ENCODE peak calls at places on chromosomes 13 and 19, in seven cellular contexts. Z is GM18507, C is GM13977, P is cardiac fibroblast, O is GOT3, N is activated T-cell treated with anti-CD3 and anti-CD28 coated beads for 1 hour, T is astrocyte of the spinal cord. G is an unnamed sample.

GRCh38 chr19:5261151-5261890 is 79.3 kb downstream of the PTPRS start:
- DNase-seq in Z (no peak), C (no peak), P (no peak), O (no peak), N (no peak), T (no peak), G (no peak)

GRCh38 chr19:18743281-18743825 is 47.8 kb downstream of the COMP start:
- DNase-seq in Z (no peak), C (no peak), P (peak; percentile 81), O (no peak), N (no peak), T (peak; percentile 28), G (no peak)

GRCh38 chr13:92510416-92510815 is 716.2 kb upstream of the GPC6 start:
- DNase-seq in Z (no peak), C (no peak), P (no peak), O (no peak), N (no peak), T (peak; percentile 72), G (peak; percentile 8)

GRCh38 chr19:16457195-16457953 is 14.4 kb downstream of the EPS15L1 start:
- DNase-seq in Z (no peak), C (no peak), P (peak; percentile 80), O (no peak), N (no peak), T (no peak), G (peak; percentile 62)

GRCh38 chr13:98989469-98990235 is 11.8 kb upstream of the DOCK9 start:
- DNase-seq in Z (no peak), C (no peak), P (no peak), O (no peak), N (no peak), T (no peak), G (no peak)

GRCh38 chr13:69946443-69946955 is 161.1 kb upstream of the ATXN8OS start:
- DNase-seq in Z (no peak), C (no peak), P (no peak), O (no peak), N (no peak), T (no peak), G (no peak)

GRCh38 chr13:110524484-110525254 is 36.9 kb downstream of the RAB20 start:
- DNase-seq in Z (no peak), C (no peak), P (no peak), O (no peak), N (no peak), T (no peak), G (peak; percentile 26)

GRCh38 chr19:56660381-56661105 is 11.0 kb downstream of the ZNF835 start:
- DNase-seq in Z (no peak), C (no peak), P (no peak), O (no peak), N (no peak), T (no peak), G (no peak)

GRCh38 chr19:11191273-11191755 is 6.0 kb downstream of the KANK2 start:
- DNase-seq in Z (no peak), C (no peak), P (peak; percentile 74), O (no peak), N (no peak), T (peak; percentile 57), G (peak; percentile 76)

GRCh38 chr13:21069561-21070004 is 8.2 kb upstream of the LATS2 start:
- DNase-seq in Z (no peak), C (no peak), P (peak; percentile 96), O (no peak), N (no peak), T (peak; percentile 92), G (peak; percentile 94)

GRCh38 chr13:61777902-61778301 is 362.3 kb upstream of the PCDH20 start:
- DNase-seq in Z (no peak), C (no peak), P (peak; percentile 18), O (no peak), N (no peak), T (peak; percentile 24), G (no peak)

GRCh38 chr13:113768018-113768905 is 9.2 kb downstream of the TMEM255B start:
- DNase-seq in Z (no peak), C (no peak), P (no peak), O (no peak), N (no peak), T (no peak), G (no peak)

GRCh38 chr13:27293873-27294515 is 23.4 kb downstream of the RASL11A start:
- DNase-seq in Z (no peak), C (no peak), P (no peak), O (no peak), N (no peak), T (no peak), G (no peak)